ENCODE peak calls at places on chromosomes 7 and 10, in four cellular contexts. I is IMR-90, S is K562, Q is GM12878. Y is an unnamed sample.

GRCh38 chr7:1413936-1414639 is 45.2 kb downstream of the MICALL2 start:
- DNase-seq in I (no peak), S (no peak), Q (no peak), Y (no peak)

GRCh38 chr10:29615195-29615594 is 19.6 kb downstream of the SVIL start:
- DNase-seq in I (no peak), S (no peak), Q (no peak), Y (no peak)

GRCh38 chr10:119028900-119029612 is 458 bp upstream of the NANOS1 start:
- DNase-seq in I (peak), S (peak), Q (peak), Y (peak)

GRCh38 chr10:127755758-127756157 is 18.8 kb downstream of the FOXI2 start:
- DNase-seq in I (no peak), S (no peak), Q (no peak), Y (no peak)

GRCh38 chr10:1570652-1571051 is 166.7 kb downstream of the ADARB2 start:
- DNase-seq in I (no peak), S (no peak), Q (no peak), Y (no peak)

GRCh38 chr10:110914411-110914810 is 4.6 kb downstream of the BBIP1 start:
- DNase-seq in I (peak), S (no peak), Q (no peak), Y (no peak)

GRCh38 chr7:2116903-2117680 is 115.7 kb downstream of the MAD1L1 start:
- DNase-seq in I (peak), S (no peak), Q (no peak), Y (no peak)

GRCh38 chr7:5629941-5630340 is 151.5 kb downstream of the RNF216 start:
- DNase-seq in I (peak), S (no peak), Q (no peak), Y (no peak)

GRCh38 chr10:21494221-21495001 is 31.1 kb downstream of the SKIDA1 start:
- DNase-seq in I (no peak), S (no peak), Q (no peak), Y (no peak)

GRCh38 chr7:7190142-7190541 is 7.8 kb downstream of the C1GALT1 start:
- DNase-seq in I (peak), S (peak), Q (no peak), Y (peak)

GRCh38 chr10:82953331-82953730 is 1078.3 kb downstream of the NRG3 start:
- DNase-seq in I (no peak), S (no peak), Q (no peak), Y (no peak)

GRCh38 chr7:117217636-117218035 is 105.2 kb downstream of the WNT2 start:
- DNase-seq in I (peak), S (no peak), Q (no peak), Y (no peak)

GRCh38 chr7:67724955-67725354 is 728.3 kb downstream of the TYW1 start:
- DNase-seq in I (no peak), S (no peak), Q (no peak), Y (no peak)

GRCh38 chr7:51139796-51140195 is 176.8 kb downstream of the COBL start:
- DNase-seq in I (no peak), S (no peak), Q (no peak), Y (no peak)

GRCh38 chr7:159093351-159093971 is 51.2 kb downstream of the VIPR2 start:
- DNase-seq in I (no peak), S (no peak), Q (no peak), Y (no peak)

GRCh38 chr10:121460733-121461132 is 137.5 kb downstream of the FGFR2 start:
- DNase-seq in I (no peak), S (no peak), Q (no peak), Y (no peak)

GRCh38 chr7:55050286-55050685 is 31.5 kb downstream of the EGFR start:
- DNase-seq in I (no peak), S (no peak), Q (no peak), Y (no peak)

GRCh38 chr7:106247827-106248201 is 37.0 kb downstream of the NAMPT start:
- DNase-seq in I (no peak), S (no peak), Q (no peak), Y (no peak)

GRCh38 chr10:63164045-63164722 is 31.1 kb downstream of the NRBF2 start:
- DNase-seq in I (peak), S (no peak), Q (no peak), Y (no peak)

GRCh38 chr7:64945481-64945756 is 42.3 kb downstream of the ZNF273 start:
- DNase-seq in I (no peak), S (no peak), Q (no peak), Y (no peak)

GRCh38 chr7:140512317-140513000 is 33.2 kb upstream of the MKRN1 start:
- DNase-seq in I (no peak), S (peak), Q (no peak), Y (peak)

GRCh38 chr7:71752171-71752935 is 620.4 kb downstream of the GALNT17 start:
- DNase-seq in I (no peak), S (peak), Q (no peak), Y (peak)

GRCh38 chr10:13831711-13832110 is 244.9 kb downstream of the PRPF18 start:
- DNase-seq in I (no peak), S (no peak), Q (peak), Y (no peak)

GRCh38 chr10:102878629-102879028 is 9.4 kb downstream of the AS3MT start:
- DNase-seq in I (no peak), S (no peak), Q (no peak), Y (no peak)

GRCh38 chr7:132456418-132456817 is 119.9 kb downstream of the PLXNA4 start:
- DNase-seq in I (no peak), S (peak), Q (no peak), Y (no peak)

GRCh38 chr7:120794100-120794729 is 63.7 kb downstream of the TSPAN12 start:
- DNase-seq in I (no peak), S (peak), Q (no peak), Y (no peak)

DNA sequence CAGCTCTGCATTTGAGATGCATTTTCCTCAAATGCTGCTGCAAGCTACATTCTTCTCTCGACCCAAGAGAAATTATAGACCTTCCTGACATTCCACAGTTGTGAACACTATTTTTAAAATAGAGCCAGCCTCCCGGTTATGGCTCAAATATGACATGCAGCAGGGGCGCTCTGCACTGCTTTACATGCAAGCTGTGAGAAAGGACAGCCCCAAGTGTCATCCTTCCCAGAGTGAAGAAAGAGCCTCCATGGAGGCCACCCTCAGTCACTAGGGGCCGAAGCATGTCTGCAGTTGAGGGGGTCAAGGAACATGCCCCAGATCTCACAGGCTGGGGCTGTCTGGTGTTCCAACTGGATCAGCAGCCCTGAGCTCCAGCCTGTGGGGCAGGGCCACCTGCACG is 63.9 kb upstream of the CHST15 start:
- DNase-seq in I (no peak), S (no peak), Q (no peak), Y (no peak)
- TF ChIP-seq ELK1 in I (no peak), S (no peak), Q (no peak), Y (no peak)

DNA sequence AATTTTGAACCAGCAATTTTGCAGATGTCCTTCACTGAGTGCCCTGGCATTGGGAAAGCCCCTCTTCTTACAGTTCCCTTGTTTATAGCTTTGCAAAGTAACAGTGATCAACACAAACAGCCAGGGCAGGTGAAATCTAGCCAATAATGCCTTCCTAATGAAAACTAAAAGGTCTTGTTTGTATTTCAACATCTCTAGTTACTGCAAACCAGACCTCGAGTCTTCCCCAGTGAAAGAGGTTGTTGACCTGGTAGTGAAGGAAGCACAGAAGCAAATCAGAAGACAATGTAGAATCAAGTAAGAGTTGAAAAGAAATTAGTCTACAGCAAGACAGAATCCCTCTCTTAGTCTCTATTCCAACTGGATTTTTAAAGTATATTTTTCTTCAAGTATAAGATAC is 231.2 kb downstream of the SNX13 start:
- DNase-seq in I (no peak), S (no peak), Q (no peak), Y (no peak)
- TF ChIP-seq ELK1 in I (no peak), S (no peak), Q (no peak), Y (no peak)

GRCh38 chr7:81752318-81752714 is 17.5 kb downstream of the HGF start:
- DNase-seq in I (no peak), S (no peak), Q (no peak), Y (no peak)

GRCh38 chr7:81751619-81752317 is 18.1 kb downstream of the HGF start:
- DNase-seq in I (no peak), S (no peak), Q (no peak), Y (no peak)

DNA sequence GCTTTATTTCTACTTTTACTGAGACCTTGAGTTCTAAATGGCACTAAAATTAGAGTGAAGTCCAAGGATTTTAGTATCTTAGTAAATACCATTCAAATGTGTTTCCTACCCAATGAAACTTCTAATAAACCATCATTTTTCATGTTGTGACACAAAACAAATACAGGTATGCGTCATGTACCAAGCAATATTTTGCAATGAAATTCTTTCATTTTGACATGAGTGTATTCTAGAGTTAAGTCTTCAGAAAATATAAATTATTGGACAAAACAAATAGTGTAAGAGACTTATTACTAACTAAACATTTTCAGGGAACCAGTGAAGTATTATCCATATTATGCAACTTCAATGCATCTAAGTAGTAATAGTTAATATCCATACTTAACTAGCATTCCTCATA is 16.5 kb downstream of the HGF start:
- DNase-seq in I (no peak), S (no peak), Q (no peak), Y (peak)
- TF ChIP-seq ELK1 in I (no peak), S (no peak), Q (no peak), Y (no peak)

DNA sequence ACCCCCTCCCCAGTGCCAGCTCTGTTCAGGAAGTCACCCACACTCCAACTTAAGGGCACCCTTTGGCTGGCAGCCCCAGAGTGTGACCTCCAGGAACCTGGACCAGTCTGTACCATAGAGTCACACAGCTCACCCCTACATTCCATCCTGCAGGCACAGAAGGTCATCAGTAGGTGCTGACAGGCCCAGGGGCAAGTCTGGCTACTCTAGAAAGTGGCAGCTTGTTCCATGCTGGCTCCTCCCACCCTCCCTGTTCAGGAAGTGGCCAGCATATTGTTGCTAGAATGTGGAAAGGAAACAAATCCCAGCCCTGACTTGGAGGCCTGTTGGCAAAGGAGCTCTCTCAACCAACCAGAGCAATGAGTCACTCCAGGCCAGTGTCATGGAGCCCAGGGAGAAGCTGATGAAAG is 3.2 kb upstream of the NCOA4 start:
- DNase-seq in I (peak), S (no peak), Q (no peak), Y (no peak)
- TF ChIP-seq ELK1 in I (no peak), S (no peak), Q (no peak), Y (no peak)

GRCh38 chr10:125479059-125479458 is 203.9 kb downstream of the TEX36 start:
- DNase-seq in I (peak), S (no peak), Q (no peak), Y (no peak)
- TF ChIP-seq ELK1 in I (no peak), S (no peak), Q (no peak), Y (no peak)

DNA sequence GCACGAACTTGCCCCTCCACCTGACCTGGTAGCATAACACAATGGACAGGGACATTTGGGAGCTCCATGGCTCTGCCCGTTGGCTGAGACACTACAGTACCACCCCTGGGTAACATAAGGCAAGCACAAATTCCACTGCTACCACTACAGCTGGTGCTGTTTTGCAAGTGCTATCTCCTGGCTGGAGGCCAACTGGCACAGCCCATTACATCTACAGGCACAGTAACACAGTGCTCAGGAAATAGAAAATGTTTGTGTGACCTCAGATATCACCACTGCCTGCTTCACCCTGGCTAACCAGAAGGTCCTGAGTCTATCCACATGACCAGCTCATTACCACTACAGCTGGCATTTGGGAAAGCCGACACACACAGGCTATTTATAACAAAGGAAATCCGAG is 631.1 kb upstream of the MBL2 start:
- DNase-seq in I (peak), S (no peak), Q (no peak), Y (no peak)
- TF ChIP-seq ELK1 in I (no peak), S (no peak), Q (no peak), Y (no peak)